ENCODE peak calls at places on chromosomes 12 and 14, in eight cellular contexts. S is upper lobe of left lung; O is esophagus squamous epithelium; P is right lobe of liver; C is CD8-positive, alpha-beta T cell; D is breast epithelium; H is Caco-2; G is neural progenitor cell. N is an unnamed sample. For H3K36me3, the result is how much of the 10 kb centered on the place peaks cover.

GRCh38 chr14:60839657-60840056 is 105.1 kb downstream of the MNAT1 start:
- DNase-seq in P (no peak), H (no peak), C (no peak), O (no peak), S (no peak), G (no peak), D (no peak), N (no peak)

GRCh38 chr14:37122288-37122687 is 50.1 kb downstream of the SLC25A21 start:
- DNase-seq in G (no peak), D (no peak), C (no peak), S (no peak), P (no peak), O (no peak), H (no peak), N (peak)

GRCh38 chr14:101926620-101927019 is 37.8 kb upstream of the DYNC1H1 start:
- DNase-seq in D (no peak), C (no peak), H (no peak), O (no peak), P (no peak), G (no peak), S (no peak), N (no peak)

GRCh38 chr12:52813885-52814709 is at the start of gene KRT4:
- DNase-seq in H (no peak), C (no peak), P (no peak), D (no peak), O (no peak), S (no peak), G (no peak), N (no peak)

GRCh38 chr14:37594238-37594915 is 672 bp downstream of the FOXA1 start:
- DNase-seq in S (peak), D (no peak), O (no peak), P (peak), H (peak), G (peak), C (no peak), N (peak)

GRCh38 chr14:32567543-32568384 is 238.7 kb downstream of the AKAP6 start:
- DNase-seq in H (no peak), S (no peak), D (no peak), P (no peak), G (no peak), C (no peak), O (no peak), N (no peak)

GRCh38 chr12:111446044-111446581 is 40.4 kb downstream of the SH2B3 start:
- DNase-seq in C (no peak), H (peak), G (no peak), S (no peak), O (no peak), D (no peak), P (peak), N (no peak)

GRCh38 chr12:5588231-5588995 is 156.5 kb downstream of the NTF3 start:
- DNase-seq in H (no peak), C (no peak), S (no peak), D (no peak), G (no peak), O (no peak), P (no peak), N (no peak)

GRCh38 chr14:75978249-75978731 is 3.5 kb downstream of the TGFB3 start:
- DNase-seq in O (no peak), S (no peak), C (no peak), H (no peak), D (no peak), G (no peak), P (no peak), N (no peak)

GRCh38 chr12:51103977-51104376 is 20.6 kb upstream of the CSRNP2 start:
- DNase-seq in C (no peak), S (no peak), G (no peak), H (no peak), P (no peak), D (no peak), O (no peak), N (no peak)

GRCh38 chr12:127567531-127567930 is 699.4 kb upstream of the TMEM132C start:
- DNase-seq in G (no peak), H (no peak), D (no peak), O (no peak), P (no peak), C (no peak), S (no peak), N (no peak)

GRCh38 chr14:69695664-69696527 is 71.0 kb upstream of the SRSF5 start:
- DNase-seq in C (no peak), H (no peak), P (peak), D (no peak), S (peak), O (no peak), G (peak), N (no peak)

GRCh38 chr14:23351681-23352505 is 794 bp downstream of the SLC22A17 start:
- DNase-seq in P (no peak), G (peak), C (no peak), O (no peak), S (no peak), D (no peak), H (no peak), N (no peak)

GRCh38 chr12:76720068-76720467 is 43.8 kb upstream of the ZDHHC17 start:
- DNase-seq in C (no peak), S (no peak), H (peak), O (no peak), G (no peak), P (no peak), D (no peak), N (peak)

GRCh38 chr12:56188786-56189335 is 422 bp downstream of the SMARCC2 start:
- DNase-seq in O (no peak), C (no peak), P (peak), G (peak), S (no peak), H (no peak), D (no peak), N (no peak)

GRCh38 chr12:58067610-58068387 is 126.4 kb downstream of the ATP23 start:
- DNase-seq in D (no peak), P (no peak), G (no peak), C (no peak), S (no peak), O (no peak), H (no peak), N (peak)

GRCh38 chr12:59803735-59804134 is 207.9 kb downstream of the SLC16A7 start:
- DNase-seq in S (no peak), O (no peak), C (no peak), P (no peak), D (no peak), H (no peak), G (no peak), N (peak)

GRCh38 chr12:5031958-5032357 is 11.7 kb upstream of the KCNA5 start:
- DNase-seq in O (no peak), S (no peak), C (no peak), G (no peak), P (no peak), D (no peak), H (no peak), N (no peak)

GRCh38 chr12:127308148-127308547 is 958.8 kb upstream of the TMEM132C start:
- DNase-seq in C (no peak), H (no peak), D (no peak), O (no peak), G (no peak), S (no peak), P (no peak), N (no peak)

GRCh38 chr12:88993655-88994054 is 358.6 kb downstream of the DUSP6 start:
- DNase-seq in O (no peak), D (no peak), S (no peak), H (no peak), P (no peak), C (no peak), G (peak), N (peak)

GRCh38 chr12:52749827-52750226 is 27.3 kb downstream of the KRT76 start:
- DNase-seq in O (no peak), D (no peak), C (no peak), P (no peak), H (no peak), S (no peak), G (no peak), N (no peak)

GRCh38 chr12:108483213-108483920 is 31.7 kb upstream of the FICD start:
- DNase-seq in P (no peak), S (no peak), O (no peak), D (peak), G (no peak), H (no peak), C (no peak), N (no peak)

GRCh38 chr14:105329411-105330200 is 15.1 kb downstream of the PACS2 start:
- DNase-seq in H (no peak), D (no peak), S (no peak), O (no peak), C (no peak), G (no peak), P (no peak), N (no peak)

GRCh38 chr12:2335109-2335508 is 282.3 kb downstream of the CACNA1C start:
- DNase-seq in O (no peak), P (no peak), D (no peak), G (no peak), C (no peak), H (no peak), S (no peak), N (no peak)

GRCh38 chr12:14219156-14219555 is 146.3 kb upstream of the ATF7IP start:
- DNase-seq in H (no peak), G (no peak), P (no peak), O (no peak), D (no peak), S (no peak), C (no peak), N (no peak)

GRCh38 chr14:22955702-22956575 is 951 bp downstream of the HAUS4 start:
- DNase-seq in S (no peak), G (no peak), D (no peak), O (no peak), C (no peak), H (no peak), P (no peak), N (no peak)

GRCh38 chr14:95875831-95876768 is 532 bp upstream of the TUNAR start:
- DNase-seq in P (no peak), C (no peak), H (no peak), G (peak), O (no peak), D (no peak), S (no peak), N (no peak)

GRCh38 chr12:12819752-12820311 is 6.7 kb downstream of the DDX47 start:
- DNase-seq in O (no peak), P (no peak), S (no peak), C (no peak), G (no peak), D (no peak), H (peak), N (peak)
- TF ChIP-seq CTCF in O (no peak), P (no peak), S (no peak), C (no peak), G (no peak), D (no peak), H (no peak), N (no peak)

DNA sequence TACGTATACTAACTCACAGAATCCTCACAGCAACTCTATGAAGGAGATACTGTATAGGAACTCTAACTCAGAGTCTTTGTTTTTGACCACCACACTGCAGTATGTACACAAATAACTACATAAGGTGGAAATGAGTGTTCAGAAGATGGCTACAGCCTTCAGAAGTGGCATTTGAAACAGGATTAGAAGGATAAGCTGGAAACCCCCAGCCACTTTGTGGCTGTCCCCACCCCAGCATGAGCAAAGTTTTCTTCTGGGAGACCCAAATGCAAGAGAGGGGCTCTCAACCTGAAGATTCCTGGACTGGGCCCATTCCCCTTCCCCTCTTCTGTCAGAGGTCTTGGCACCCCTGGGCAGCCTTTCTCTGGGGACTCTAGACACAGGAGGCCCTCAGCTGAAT is 43.2 kb upstream of the PNMA1 start:
- DNase-seq in S (no peak), G (no peak), C (no peak), P (no peak), O (no peak), D (no peak), H (no peak), N (no peak)
- H3K4me3 ChIP-seq in S (peak), G (no peak), C (no peak), P (no peak), O (peak), D (peak), H (no peak), N (no peak)

DNA sequence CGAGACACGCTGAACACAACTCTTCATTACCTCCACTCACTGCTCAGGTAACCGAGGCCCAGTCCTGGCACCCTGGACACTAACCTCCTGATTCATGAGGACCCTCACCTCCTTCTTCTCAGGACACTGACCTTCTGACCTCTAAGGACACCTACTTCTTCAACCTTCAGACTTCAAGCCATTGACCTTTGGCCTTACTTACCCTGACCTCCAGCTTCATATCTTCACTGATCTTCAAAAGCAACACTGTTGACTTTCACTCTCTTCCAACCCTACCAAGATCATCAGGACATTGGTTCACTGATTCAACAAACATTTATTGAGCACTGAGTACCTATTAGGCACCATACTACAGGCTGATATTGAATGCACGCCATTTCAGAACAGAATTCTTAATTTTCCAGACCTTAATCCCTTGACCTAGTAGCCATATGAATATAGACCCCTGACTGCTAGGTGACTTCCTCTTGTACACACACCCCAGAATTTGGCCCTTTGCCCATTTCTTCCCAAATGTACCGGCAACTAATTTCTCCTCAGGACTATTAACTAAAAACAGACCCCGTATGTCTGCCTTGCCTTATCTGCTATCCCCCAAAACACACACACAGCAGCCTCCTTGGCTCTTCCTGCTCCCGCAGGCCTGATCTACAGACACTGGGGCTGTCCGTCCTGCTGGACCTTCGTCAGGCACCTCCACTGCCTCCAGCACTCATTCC is 5.8 kb downstream of the ARHGEF40 start:
- DNase-seq in C (no peak), H (no peak), D (no peak), P (no peak), O (no peak), S (no peak), G (no peak), N (no peak)
- H3K36me3 ChIP-seq in C (under half), H (under half), D (under half), P (under half), O (under half), S (half or more), G (under half), N (under half)

GRCh38 chr12:54527631-54527929 is 21.8 kb upstream of the PDE1B start:
- DNase-seq in P (no peak), S (no peak), O (no peak), D (no peak), H (no peak), G (no peak), C (no peak), N (no peak)
- TF ChIP-seq CTCF in P (no peak), S (no peak), O (no peak), D (no peak), H (no peak), G (no peak), C (no peak), N (no peak)

GRCh38 chr14:33950320-33951182 is at the start of gene EGLN3:
- DNase-seq in G (peak), S (peak), D (peak), P (peak), H (peak), C (no peak), O (no peak), N (peak)

GRCh38 chr14:33951183-33951840 is 438 bp upstream of the EGLN3 start:
- DNase-seq in G (no peak), D (no peak), O (no peak), S (no peak), C (no peak), H (no peak), P (no peak), N (no peak)

GRCh38 chr14:33948143-33948962 is 2.5 kb downstream of the EGLN3 start:
- DNase-seq in D (no peak), G (no peak), H (no peak), O (no peak), P (no peak), S (no peak), C (no peak), N (no peak)

GRCh38 chr14:33946679-33947078 is 4.2 kb downstream of the EGLN3 start:
- DNase-seq in S (no peak), C (no peak), P (no peak), H (no peak), G (no peak), D (no peak), O (no peak), N (no peak)

GRCh38 chr14:33949051-33950037 is 1.5 kb downstream of the EGLN3 start:
- DNase-seq in O (no peak), S (no peak), G (no peak), P (no peak), D (no peak), C (no peak), H (no peak), N (no peak)
- H3K4me3 ChIP-seq in O (peak), S (peak), G (peak), P (peak), D (peak), C (no peak), H (peak), N (peak)

GRCh38 chr14:72538387-72538786 is 355.5 kb downstream of the DPF3 start:
- DNase-seq in D (no peak), P (no peak), O (no peak), H (no peak), S (no peak), C (no peak), G (no peak), N (no peak)
- H3K36me3 ChIP-seq in D (under half), P (under half), O (under half), H (under half), S (under half), C (under half), G (under half), N (under half)

GRCh38 chr14:34111933-34112332 is 161.1 kb upstream of the EGLN3 start:
- DNase-seq in P (no peak), C (no peak), S (no peak), G (peak), H (no peak), D (no peak), O (no peak), N (no peak)
- TF ChIP-seq CTCF in P (no peak), C (no peak), S (no peak), G (peak), H (no peak), D (no peak), O (no peak), N (no peak)

DNA sequence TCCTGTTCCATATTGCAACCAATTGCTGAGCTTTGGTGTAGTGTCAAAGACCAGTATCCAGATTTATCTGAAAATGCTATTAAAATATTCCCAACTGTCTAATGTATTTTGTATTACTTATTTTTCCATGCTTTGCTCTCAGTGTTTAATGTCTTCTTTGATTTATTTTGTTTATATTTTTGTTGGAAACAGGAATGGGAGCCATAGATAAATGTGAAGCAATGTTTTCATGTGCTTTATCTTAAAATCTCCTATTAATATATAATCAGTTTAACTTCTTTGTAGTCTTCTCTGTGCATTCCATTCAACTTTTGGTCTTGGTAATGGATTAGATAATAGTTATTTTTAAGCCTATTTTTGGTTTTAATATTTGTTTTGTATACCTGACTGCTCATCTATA is 8.8 kb downstream of the RAP1B start:
- DNase-seq in O (no peak), P (no peak), S (no peak), H (no peak), G (no peak), D (no peak), C (no peak), N (no peak)
- H3K4me3 ChIP-seq in O (no peak), P (no peak), S (no peak), H (no peak), G (no peak), D (no peak), C (no peak), N (no peak)

GRCh38 chr12:116169071-116169470 is 108.4 kb downstream of the MED13L start:
- DNase-seq in G (no peak), C (no peak), H (no peak), D (no peak), S (no peak), P (no peak), O (no peak), N (no peak)

GRCh38 chr12:116171549-116171948 is 105.9 kb downstream of the MED13L start:
- DNase-seq in P (no peak), G (no peak), S (no peak), O (no peak), H (no peak), C (no peak), D (no peak), N (no peak)

GRCh38 chr12:116177017-116177416 is 100.5 kb downstream of the MED13L start:
- DNase-seq in G (no peak), S (no peak), P (no peak), C (no peak), H (no peak), D (no peak), O (no peak), N (no peak)

GRCh38 chr12:116174904-116175303 is 102.6 kb downstream of the MED13L start:
- DNase-seq in P (no peak), G (no peak), S (no peak), D (no peak), O (no peak), C (no peak), H (no peak), N (no peak)

DNA sequence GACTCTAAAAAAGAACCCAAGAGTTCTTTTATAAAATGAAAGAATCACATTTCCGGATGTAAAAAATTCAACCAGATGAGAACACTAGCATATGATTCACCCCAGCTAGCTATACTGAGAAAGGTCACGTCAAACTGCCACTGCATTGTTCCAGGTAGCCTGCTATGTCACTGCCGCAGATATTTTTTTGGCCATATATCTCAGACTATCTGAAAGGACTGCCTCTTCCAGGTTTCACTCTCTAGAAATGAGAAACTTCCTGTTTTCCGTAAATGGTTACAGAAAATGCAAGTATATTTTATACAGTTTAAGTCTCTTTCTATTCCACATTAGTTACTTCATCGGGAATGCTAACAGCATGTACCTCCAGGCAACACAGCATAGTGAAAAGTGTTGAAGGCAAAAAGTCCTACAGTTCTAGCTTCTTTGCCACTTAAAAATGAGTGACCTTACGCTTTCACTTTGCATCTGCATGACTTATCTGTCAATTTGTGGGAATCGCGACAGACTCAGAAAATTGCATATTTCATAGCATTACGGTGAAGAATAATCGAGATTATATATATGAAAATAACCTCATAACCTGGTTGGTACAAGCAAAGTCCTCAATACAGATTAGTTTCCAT is 105.2 kb downstream of the MED13L start:
- DNase-seq in G (no peak), D (no peak), C (no peak), S (no peak), O (no peak), H (no peak), P (no peak), N (no peak)
- H3K36me3 ChIP-seq in G (under half), D (under half), C (under half), S (under half), O (under half), H (under half), P (under half), N (under half)